ENCODE peak calls at places on chromosomes 4 and X, in four cellular contexts. One of them, this sample, is unnamed.

GRCh38 chr4:186170966-186171365 is 20.4 kb upstream of the CYP4V2 start:
- DNase-seq in H9: no peak
- DNase-seq in CD8-positive, alpha-beta memory T cell: no peak
- DNase-seq in fibroblast of lung: no peak
- DNase-seq in this sample: no peak

GRCh38 chr4:85028910-85029309 is 62.4 kb upstream of the WDFY3 start:
- DNase-seq in H9: no peak
- DNase-seq in CD8-positive, alpha-beta memory T cell: no peak
- DNase-seq in fibroblast of lung: peak; percentile 21
- DNase-seq in this sample: no peak

GRCh38 chrX:74377282-74377681 is 44.0 kb upstream of the SLC16A2 start:
- DNase-seq in H9: no peak
- DNase-seq in CD8-positive, alpha-beta memory T cell: no peak
- DNase-seq in fibroblast of lung: no peak
- DNase-seq in this sample: no peak

GRCh38 chr4:112031712-112032328 is 113.4 kb upstream of the FAM241A start:
- DNase-seq in H9: no peak
- DNase-seq in CD8-positive, alpha-beta memory T cell: no peak
- DNase-seq in fibroblast of lung: peak; percentile 41
- DNase-seq in this sample: no peak

GRCh38 chrX:95484781-95485180 is 1199.9 kb upstream of the DIAPH2 start:
- DNase-seq in H9: no peak
- DNase-seq in CD8-positive, alpha-beta memory T cell: no peak
- DNase-seq in fibroblast of lung: no peak
- DNase-seq in this sample: no peak

GRCh38 chrX:134431894-134432293 is 28.1 kb upstream of the HPRT1 start:
- DNase-seq in H9: no peak
- DNase-seq in CD8-positive, alpha-beta memory T cell: no peak
- DNase-seq in fibroblast of lung: peak; percentile 57
- DNase-seq in this sample: no peak

GRCh38 chr4:130029442-130029841 is 933.5 kb downstream of the C4orf33 start:
- DNase-seq in H9: no peak
- DNase-seq in CD8-positive, alpha-beta memory T cell: no peak
- DNase-seq in fibroblast of lung: no peak
- DNase-seq in this sample: no peak

GRCh38 chrX:253451-254297 is 27.5 kb upstream of the PLCXD1 start:
- DNase-seq in H9: no peak
- DNase-seq in CD8-positive, alpha-beta memory T cell: no peak
- DNase-seq in fibroblast of lung: no peak
- DNase-seq in this sample: no peak

GRCh38 chr4:78612398-78613005 is 60.9 kb downstream of the ANXA3 start:
- DNase-seq in H9: no peak
- DNase-seq in CD8-positive, alpha-beta memory T cell: no peak
- DNase-seq in fibroblast of lung: peak; percentile 45
- DNase-seq in this sample: no peak

GRCh38 chrX:48511561-48511960 is 2.8 kb downstream of the PORCN start:
- DNase-seq in H9: no peak
- DNase-seq in CD8-positive, alpha-beta memory T cell: no peak
- DNase-seq in fibroblast of lung: no peak
- DNase-seq in this sample: no peak

GRCh38 chr4:139419388-139419914 is 34.5 kb upstream of the RAB33B start:
- DNase-seq in H9: no peak
- DNase-seq in CD8-positive, alpha-beta memory T cell: no peak
- DNase-seq in fibroblast of lung: peak; percentile 95
- DNase-seq in this sample: no peak

GRCh38 chr4:110605077-110605476 is 17.8 kb downstream of the PITX2 start:
- DNase-seq in H9: no peak
- DNase-seq in CD8-positive, alpha-beta memory T cell: no peak
- DNase-seq in fibroblast of lung: no peak
- DNase-seq in this sample: no peak

GRCh38 chr4:184345573-184345922 is 127.9 kb upstream of the ENPP6 start:
- DNase-seq in H9: no peak
- DNase-seq in CD8-positive, alpha-beta memory T cell: no peak
- DNase-seq in fibroblast of lung: no peak
- DNase-seq in this sample: no peak

GRCh38 chrX:130895299-130895698 is 7.7 kb downstream of the ENOX2 start:
- DNase-seq in H9: no peak
- DNase-seq in CD8-positive, alpha-beta memory T cell: no peak
- DNase-seq in fibroblast of lung: no peak
- DNase-seq in this sample: no peak

GRCh38 chr4:24675723-24676122 is 91.4 kb upstream of the DHX15 start:
- DNase-seq in H9: no peak
- DNase-seq in CD8-positive, alpha-beta memory T cell: no peak
- DNase-seq in fibroblast of lung: no peak
- DNase-seq in this sample: no peak

GRCh38 chr4:133152330-133152791 is 3.3 kb downstream of the PCDH10 start:
- DNase-seq in H9: peak; percentile 49
- DNase-seq in CD8-positive, alpha-beta memory T cell: no peak
- DNase-seq in fibroblast of lung: peak; percentile 60
- DNase-seq in this sample: no peak

GRCh38 chr4:81595287-81595686 is 123.6 kb upstream of the RASGEF1B start:
- DNase-seq in H9: no peak
- DNase-seq in CD8-positive, alpha-beta memory T cell: no peak
- DNase-seq in fibroblast of lung: no peak
- DNase-seq in this sample: no peak

GRCh38 chrX:153410328-153410727 is 944 bp upstream of the ZFP92 start:
- DNase-seq in H9: no peak
- DNase-seq in CD8-positive, alpha-beta memory T cell: no peak
- DNase-seq in fibroblast of lung: no peak
- DNase-seq in this sample: no peak

GRCh38 chr4:175996231-175996630 is 69.4 kb upstream of the WDR17 start:
- DNase-seq in H9: no peak
- DNase-seq in CD8-positive, alpha-beta memory T cell: no peak
- DNase-seq in fibroblast of lung: no peak
- DNase-seq in this sample: no peak

GRCh38 chr4:101039367-101039766 is 308.0 kb downstream of the PPP3CA start:
- DNase-seq in H9: no peak
- DNase-seq in CD8-positive, alpha-beta memory T cell: no peak
- DNase-seq in fibroblast of lung: no peak
- DNase-seq in this sample: no peak

GRCh38 chr4:8690811-8691775 is 98.5 kb downstream of the CPZ start:
- DNase-seq in H9: peak; percentile 15
- DNase-seq in CD8-positive, alpha-beta memory T cell: no peak
- DNase-seq in fibroblast of lung: no peak
- DNase-seq in this sample: no peak

GRCh38 chr4:174316954-174317353 is 33.2 kb downstream of the CEP44 start:
- DNase-seq in H9: no peak
- DNase-seq in CD8-positive, alpha-beta memory T cell: no peak
- DNase-seq in fibroblast of lung: peak; percentile 45
- DNase-seq in this sample: no peak

GRCh38 chr4:186900980-186901379 is 177.3 kb upstream of the FAT1 start:
- DNase-seq in H9: no peak
- DNase-seq in CD8-positive, alpha-beta memory T cell: no peak
- DNase-seq in fibroblast of lung: peak; percentile 34
- DNase-seq in this sample: no peak

GRCh38 chrX:16267431-16267830 is 100.2 kb downstream of the MAGEB17 start:
- DNase-seq in H9: no peak
- DNase-seq in CD8-positive, alpha-beta memory T cell: no peak
- DNase-seq in fibroblast of lung: no peak
- DNase-seq in this sample: no peak

GRCh38 chr4:88549815-88550214 is 26.2 kb upstream of the PYURF start:
- DNase-seq in H9: no peak
- DNase-seq in CD8-positive, alpha-beta memory T cell: no peak
- DNase-seq in fibroblast of lung: no peak
- DNase-seq in this sample: no peak

GRCh38 chrX:129565046-129565649 is 25.1 kb downstream of the OCRL start:
- DNase-seq in H9: peak; percentile 39
- DNase-seq in CD8-positive, alpha-beta memory T cell: no peak
- DNase-seq in fibroblast of lung: peak; percentile 19
- DNase-seq in this sample: no peak

GRCh38 chrX:112941209-112941788 is 100.7 kb upstream of the AMOT start:
- DNase-seq in H9: no peak
- DNase-seq in CD8-positive, alpha-beta memory T cell: no peak
- DNase-seq in fibroblast of lung: no peak
- DNase-seq in this sample: no peak

GRCh38 chrX:45517090-45517973 is 316.7 kb upstream of the DIPK2B start:
- DNase-seq in H9: no peak
- DNase-seq in CD8-positive, alpha-beta memory T cell: no peak
- DNase-seq in fibroblast of lung: peak; percentile 86
- DNase-seq in this sample: no peak

GRCh38 chr4:140044314-140044991 is 109.5 kb downstream of the MAML3 start:
- DNase-seq in H9: no peak
- DNase-seq in CD8-positive, alpha-beta memory T cell: no peak
- DNase-seq in fibroblast of lung: no peak
- DNase-seq in this sample: no peak

GRCh38 chrX:103685396-103685795 is 1.1 kb downstream of the MORF4L2 start:
- DNase-seq in H9: no peak
- DNase-seq in CD8-positive, alpha-beta memory T cell: no peak
- DNase-seq in fibroblast of lung: no peak
- DNase-seq in this sample: no peak

GRCh38 chrX:155148724-155149537 is 67.3 kb upstream of the VBP1 start:
- DNase-seq in H9: no peak
- DNase-seq in CD8-positive, alpha-beta memory T cell: no peak
- DNase-seq in fibroblast of lung: no peak
- DNase-seq in this sample: peak; percentile 6

GRCh38 chrX:15465347-15465746 is 27.8 kb downstream of the PIR start:
- DNase-seq in H9: no peak
- DNase-seq in CD8-positive, alpha-beta memory T cell: no peak
- DNase-seq in fibroblast of lung: peak; percentile 19
- DNase-seq in this sample: no peak

GRCh38 chrX:114127411-114128025 is 456.4 kb upstream of the HTR2C start:
- DNase-seq in H9: peak; percentile 50
- DNase-seq in CD8-positive, alpha-beta memory T cell: no peak
- DNase-seq in fibroblast of lung: no peak
- DNase-seq in this sample: no peak

GRCh38 chr4:477686-478085 is 21.3 kb downstream of the ZNF721 start:
- DNase-seq in H9: no peak
- DNase-seq in CD8-positive, alpha-beta memory T cell: no peak
- DNase-seq in fibroblast of lung: no peak
- DNase-seq in this sample: no peak
- H3K9me3 ChIP-seq in H9: no peaks in the 10 kb centered on the region
- H3K9me3 ChIP-seq in CD8-positive, alpha-beta memory T cell: peaks cover 18% of the 10 kb centered on the region
- H3K9me3 ChIP-seq in fibroblast of lung: no peaks in the 10 kb centered on the region
- H3K9me3 ChIP-seq in this sample: peaks cover 38% of the 10 kb centered on the region

DNA sequence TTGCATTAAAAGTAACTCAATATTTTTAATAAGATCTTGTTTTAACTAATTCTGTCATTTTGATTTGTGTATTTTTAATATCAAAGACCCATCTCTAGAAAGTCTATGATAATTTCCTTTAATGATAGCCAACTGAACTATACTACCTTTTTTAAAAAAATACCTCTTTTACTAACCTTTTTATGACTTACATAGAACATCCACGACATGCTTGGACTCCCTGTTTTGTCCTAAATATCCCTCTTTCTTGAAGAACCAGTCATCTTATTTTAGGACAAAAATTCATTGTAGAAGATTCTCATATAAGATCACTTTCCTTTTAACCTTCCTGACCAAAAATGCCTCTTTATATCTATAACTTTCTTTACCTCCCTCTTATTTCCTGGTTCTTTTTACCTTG is 76.8 kb upstream of the GC start:
- DNase-seq in H9: no peak
- DNase-seq in CD8-positive, alpha-beta memory T cell: no peak
- DNase-seq in fibroblast of lung: no peak
- DNase-seq in this sample: no peak
- H3K9me3 ChIP-seq in H9: peaks cover 36% of the 10 kb centered on the region
- H3K9me3 ChIP-seq in CD8-positive, alpha-beta memory T cell: no peaks in the 10 kb centered on the region
- H3K9me3 ChIP-seq in fibroblast of lung: no peaks in the 10 kb centered on the region
- H3K9me3 ChIP-seq in this sample: no peaks in the 10 kb centered on the region

GRCh38 chr4:86653237-86653865 is 59.2 kb downstream of the PTPN13 start:
- DNase-seq in H9: no peak
- DNase-seq in CD8-positive, alpha-beta memory T cell: no peak
- DNase-seq in fibroblast of lung: no peak
- DNase-seq in this sample: no peak
- H3K9me3 ChIP-seq in H9: peaks cover 6% of the 10 kb centered on the region
- H3K9me3 ChIP-seq in CD8-positive, alpha-beta memory T cell: no peaks in the 10 kb centered on the region
- H3K9me3 ChIP-seq in fibroblast of lung: no peaks in the 10 kb centered on the region
- H3K9me3 ChIP-seq in this sample: peaks cover 12% of the 10 kb centered on the region

DNA sequence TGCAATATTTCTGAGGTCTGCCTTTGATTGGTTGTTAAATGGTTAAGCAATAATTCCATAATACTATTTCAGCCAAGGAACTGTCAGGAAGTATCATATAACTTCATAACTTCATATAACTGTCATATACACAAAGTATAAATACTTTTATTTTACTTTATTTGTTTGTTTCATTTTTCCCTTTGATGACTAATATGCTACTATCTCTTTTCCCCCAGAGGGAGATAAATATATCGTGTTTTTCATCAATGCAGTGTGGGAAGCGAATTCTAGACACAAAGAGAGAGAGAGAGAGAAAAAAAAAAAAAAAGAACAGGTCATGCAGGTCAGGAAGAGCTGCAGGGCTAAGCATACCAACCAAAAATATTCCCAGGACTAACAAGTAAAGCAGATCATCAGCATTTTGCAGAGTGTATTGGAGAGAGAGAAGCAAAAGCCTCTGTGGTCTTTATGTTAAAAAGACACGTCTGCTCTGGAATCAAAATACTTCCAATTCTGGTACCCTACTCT is 1849.2 kb downstream of the STIM2 start:
- DNase-seq in H9: no peak
- DNase-seq in CD8-positive, alpha-beta memory T cell: no peak
- DNase-seq in fibroblast of lung: no peak
- DNase-seq in this sample: no peak
- H3K9me3 ChIP-seq in H9: peaks cover 11% of the 10 kb centered on the region
- H3K9me3 ChIP-seq in CD8-positive, alpha-beta memory T cell: no peaks in the 10 kb centered on the region
- H3K9me3 ChIP-seq in fibroblast of lung: no peaks in the 10 kb centered on the region
- H3K9me3 ChIP-seq in this sample: no peaks in the 10 kb centered on the region

GRCh38 chr4:273312-274017 is 31.8 kb downstream of the ZNF732 start:
- DNase-seq in H9: no peak
- DNase-seq in CD8-positive, alpha-beta memory T cell: no peak
- DNase-seq in fibroblast of lung: no peak
- DNase-seq in this sample: no peak
- H3K9me3 ChIP-seq in H9: peaks cover 41% of the 10 kb centered on the region
- H3K9me3 ChIP-seq in CD8-positive, alpha-beta memory T cell: peaks cover 21% of the 10 kb centered on the region
- H3K9me3 ChIP-seq in fibroblast of lung: peaks cover 2% of the 10 kb centered on the region
- H3K9me3 ChIP-seq in this sample: peaks cover 39% of the 10 kb centered on the region

GRCh38 chr4:126611900-126612299 is 1020.9 kb upstream of the INTU start:
- DNase-seq in H9: no peak
- DNase-seq in CD8-positive, alpha-beta memory T cell: no peak
- DNase-seq in fibroblast of lung: peak; percentile 49
- DNase-seq in this sample: no peak
- H3K9me3 ChIP-seq in H9: no peaks in the 10 kb centered on the region
- H3K9me3 ChIP-seq in CD8-positive, alpha-beta memory T cell: no peaks in the 10 kb centered on the region
- H3K9me3 ChIP-seq in fibroblast of lung: no peaks in the 10 kb centered on the region
- H3K9me3 ChIP-seq in this sample: no peaks in the 10 kb centered on the region

DNA sequence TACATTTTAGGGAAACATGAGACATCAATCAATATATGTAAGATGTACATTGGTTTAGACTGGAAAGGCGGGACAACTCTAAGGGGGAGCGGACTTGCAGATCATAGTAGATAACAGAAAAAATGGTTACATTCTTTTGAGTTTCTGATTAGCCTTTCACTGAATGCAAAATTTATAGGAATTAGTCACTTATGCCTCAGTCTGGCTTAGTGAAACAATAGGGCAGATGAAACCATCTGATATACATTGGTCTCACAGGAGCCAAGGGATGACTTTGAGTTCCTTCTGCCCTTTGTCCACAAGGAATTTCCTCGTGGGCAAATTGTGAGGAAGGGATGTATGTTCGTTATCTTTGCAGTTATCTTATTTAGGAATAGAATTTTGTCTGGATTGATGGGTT is 128.2 kb downstream of the ARSF start:
- DNase-seq in H9: no peak
- DNase-seq in CD8-positive, alpha-beta memory T cell: no peak
- DNase-seq in fibroblast of lung: peak; percentile 36
- DNase-seq in this sample: no peak
- H3K9me3 ChIP-seq in H9: no peaks in the 10 kb centered on the region
- H3K9me3 ChIP-seq in CD8-positive, alpha-beta memory T cell: no peaks in the 10 kb centered on the region
- H3K9me3 ChIP-seq in fibroblast of lung: no peaks in the 10 kb centered on the region
- H3K9me3 ChIP-seq in this sample: no peaks in the 10 kb centered on the region

This sample was measured in T-helper 17 cell.